ENCODE peak calls at places on chromosomes 11 and 22, in eight cellular contexts. S is GM23338, M is body of pancreas, O is tibial artery, F is transverse colon, R is chondrocyte, G is testis, B is HFFc6. L is an unnamed sample.

GRCh38 chr11:7143908-7144307 is 55.1 kb downstream of the RBMXL2 start:
- DNase-seq in F (no peak), G (no peak), O (no peak), B (peak; percentile 1), R (no peak), M (no peak), S (peak; percentile 57), L (no peak)

GRCh38 chr11:88354909-88355308 is 17.4 kb upstream of the CTSC start:
- DNase-seq in B (no peak), F (no peak), M (no peak), S (no peak), R (no peak), G (no peak), O (no peak), L (no peak)

GRCh38 chr11:82992219-82992618 is 79.5 kb downstream of the RAB30 start:
- DNase-seq in O (no peak), B (no peak), S (no peak), F (no peak), G (peak; percentile 59), R (no peak), M (no peak), L (no peak)

GRCh38 chr11:12420706-12421105 is 43.3 kb downstream of the PARVA start:
- DNase-seq in S (no peak), R (no peak), F (no peak), M (no peak), B (no peak), O (no peak), G (no peak), L (no peak)

GRCh38 chr22:48691431-48691851 is 1136.2 kb downstream of the BRD1 start:
- DNase-seq in M (no peak), B (no peak), O (no peak), F (no peak), G (no peak), S (no peak), R (no peak), L (no peak)

GRCh38 chr11:22884268-22884667 is 24.0 kb upstream of the CCDC179 start:
- DNase-seq in O (no peak), B (no peak), S (no peak), M (no peak), R (no peak), F (no peak), G (no peak), L (no peak)

GRCh38 chr11:10413268-10413667 is 41.8 kb upstream of the AMPD3 start:
- DNase-seq in R (no peak), S (no peak), B (peak; percentile 11), G (peak; percentile 58), M (no peak), F (peak; percentile 33), O (no peak), L (no peak)

GRCh38 chr22:41491379-41492100 is 22.6 kb downstream of the ACO2 start:
- DNase-seq in G (no peak), F (no peak), S (no peak), M (no peak), R (no peak), B (no peak), O (no peak), L (no peak)

GRCh38 chr11:66720899-66721470 is 8.0 kb downstream of the SPTBN2 start:
- DNase-seq in M (no peak), O (no peak), G (no peak), R (no peak), S (no peak), F (no peak), B (no peak), L (no peak)

GRCh38 chr11:119742263-119742861 is 13.4 kb upstream of the NECTIN1 start:
- DNase-seq in R (no peak), B (no peak), F (peak; percentile 36), S (peak; percentile 87), G (peak; percentile 44), O (no peak), M (no peak), L (no peak)

GRCh38 chr22:28075260-28075981 is 156.4 kb upstream of the PITPNB start:
- DNase-seq in M (peak; percentile 79), F (peak; percentile 8), R (no peak), G (peak; percentile 20), S (no peak), O (peak; percentile 63), B (peak; percentile 74), L (peak; percentile 18)

GRCh38 chr22:45202333-45203149 is 38.2 kb downstream of the KIAA0930 start:
- DNase-seq in G (peak; percentile 77), O (no peak), M (no peak), R (peak; percentile 90), S (no peak), B (no peak), F (no peak), L (no peak)

DNA sequence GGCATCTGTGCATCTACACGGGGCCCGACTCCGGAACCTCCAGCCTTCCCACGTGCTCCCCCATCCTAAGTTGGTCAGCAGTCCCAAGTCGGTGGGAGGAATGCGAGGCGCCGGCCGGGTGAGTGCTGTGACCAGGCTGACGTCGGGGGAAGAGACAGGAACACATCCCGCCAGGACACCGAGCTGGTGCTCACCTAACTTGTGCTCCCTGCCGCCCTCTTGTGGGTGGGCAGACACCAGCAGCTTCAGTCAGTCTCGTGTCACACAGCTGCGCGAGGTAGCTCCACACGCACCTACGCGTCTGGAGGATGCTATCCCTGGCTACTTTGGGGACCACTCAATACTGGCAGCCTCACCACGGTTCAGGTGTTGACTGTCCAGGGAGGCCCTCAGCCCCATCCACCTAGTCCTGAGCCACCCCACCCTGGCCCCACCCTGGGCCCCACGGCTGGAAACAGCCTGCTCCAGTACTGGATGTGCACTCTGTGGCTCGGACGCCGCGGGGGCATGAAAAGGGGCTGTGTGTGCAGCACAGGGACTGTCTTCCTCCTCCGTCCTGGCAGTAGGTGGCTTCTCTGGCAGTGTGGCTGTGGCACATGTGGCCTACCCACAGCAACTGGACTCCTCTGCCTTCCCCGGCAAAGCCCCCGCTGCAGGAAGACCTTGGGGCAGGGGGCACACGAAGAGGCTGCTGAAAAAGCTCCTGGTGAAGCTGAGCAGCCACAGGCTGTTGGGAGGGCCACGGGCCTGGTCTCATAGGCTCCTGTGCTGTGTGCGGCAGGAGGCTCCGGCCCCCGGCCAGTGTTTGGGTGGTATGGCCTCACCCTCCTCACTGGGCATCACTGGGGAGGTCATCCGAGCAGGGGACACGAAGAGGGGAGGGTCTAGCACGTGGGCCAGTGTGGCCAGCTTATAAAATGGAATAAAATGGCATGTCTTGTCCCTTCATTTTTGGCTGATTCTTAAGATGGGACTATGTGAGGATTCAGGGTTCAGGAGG is 11.2 kb upstream of the BID start:
- DNase-seq in O (peak; percentile 46), R (no peak), G (peak; percentile 71), M (peak; percentile 75), B (peak; percentile 20), F (peak; percentile 84), S (peak; percentile 95), L (peak; percentile 45)
- TF ChIP-seq CTCF in O (peak; percentile 36), R (peak; percentile 70), G (peak; percentile 9), M (no peak), B (peak; percentile 77), F (peak; percentile 56), S (peak; percentile 65), L (no peak)

GRCh38 chr22:32177221-32177765 is 18.2 kb upstream of the C22orf42 start:
- DNase-seq in O (no peak), F (no peak), R (no peak), S (peak; percentile 35), M (no peak), G (no peak), B (no peak), L (no peak)

GRCh38 chr22:32181043-32181442 is 21.9 kb upstream of the C22orf42 start:
- DNase-seq in G (no peak), O (no peak), B (no peak), M (no peak), S (no peak), R (no peak), F (no peak), L (no peak)

DNA sequence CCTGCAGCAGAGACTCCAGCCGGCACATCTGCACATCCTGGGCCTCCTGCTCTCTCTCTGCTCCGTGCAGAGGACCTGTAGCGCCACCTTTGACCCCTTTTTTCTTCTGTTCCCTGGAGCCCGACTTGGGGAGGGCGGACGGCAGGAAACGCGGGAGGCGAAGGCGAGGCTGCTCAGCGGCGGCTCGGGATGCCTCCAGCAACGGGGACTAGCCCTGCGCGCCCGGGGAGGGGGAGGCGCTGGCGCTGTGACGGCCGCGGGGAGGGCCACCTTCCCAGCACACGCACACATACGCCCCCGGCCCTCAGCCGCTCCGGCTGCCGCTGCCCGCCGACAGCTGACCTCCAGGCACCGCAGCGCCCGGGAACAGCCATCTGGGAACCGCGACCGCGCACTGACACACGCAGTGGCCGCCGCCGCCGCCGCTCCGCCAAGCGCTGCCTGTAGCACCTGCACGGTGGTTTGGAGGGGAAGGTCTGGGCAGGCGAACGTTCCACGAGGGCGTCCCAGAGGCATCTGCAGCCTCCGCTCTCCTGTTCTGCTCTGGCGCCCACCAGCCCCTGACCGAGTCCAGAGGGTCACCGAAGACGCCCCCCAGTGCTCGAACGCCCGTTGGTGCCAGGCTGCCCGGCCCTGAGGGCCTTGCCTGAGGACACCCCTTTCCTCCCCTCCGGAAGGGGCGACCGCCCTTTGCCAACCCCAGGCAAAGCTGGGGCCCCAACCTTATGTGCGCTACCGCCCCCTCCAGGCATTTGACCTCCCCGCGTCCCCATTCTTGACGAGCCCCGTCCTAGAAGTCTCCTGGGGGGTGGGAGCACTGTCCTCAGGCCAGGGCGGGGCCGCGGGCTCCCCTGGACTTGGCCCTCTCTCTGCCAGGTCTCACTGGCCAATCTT is 16.9 kb upstream of the C22orf42 start:
- DNase-seq in R (no peak), M (no peak), S (peak; percentile 76), G (no peak), O (no peak), F (no peak), B (no peak), L (no peak)
- TF ChIP-seq CTCF in R (no peak), M (no peak), S (peak; percentile 40), G (no peak), O (no peak), F (no peak), B (no peak), L (no peak)

GRCh38 chr22:21626073-21626734 is 3.6 kb downstream of the YDJC start:
- DNase-seq in B (no peak), G (no peak), O (no peak), F (no peak), R (no peak), S (no peak), M (no peak), L (no peak)

GRCh38 chr22:21623402-21623970 is 6.3 kb downstream of the YDJC start:
- DNase-seq in S (no peak), O (no peak), G (peak; percentile 47), R (no peak), F (no peak), B (no peak), M (no peak), L (no peak)

GRCh38 chr22:21622624-21623401 is 7.0 kb downstream of the YDJC start:
- DNase-seq in F (no peak), S (no peak), M (no peak), O (no peak), B (no peak), G (no peak), R (no peak), L (no peak)

GRCh38 chr22:21624880-21625791 is 4.7 kb downstream of the YDJC start:
- DNase-seq in M (no peak), S (no peak), B (no peak), G (no peak), R (no peak), O (no peak), F (no peak), L (no peak)

GRCh38 chr22:21624120-21624879 is 5.5 kb downstream of the YDJC start:
- DNase-seq in F (peak; percentile 23), S (peak; percentile 89), R (no peak), M (no peak), G (peak; percentile 49), O (no peak), B (no peak), L (peak; percentile 44)
- TF ChIP-seq CTCF in F (peak; percentile 10), S (peak; percentile 97), R (peak; percentile 76), M (no peak), G (no peak), O (no peak), B (peak; percentile 78), L (no peak)

GRCh38 chr11:75429902-75430691 is 2.9 kb downstream of the KLHL35 start:
- DNase-seq in M (peak; percentile 70), B (no peak), G (peak; percentile 80), R (no peak), S (peak; percentile 74), O (peak; percentile 41), F (peak; percentile 71), L (peak; percentile 62)
- TF ChIP-seq CTCF in M (no peak), B (no peak), G (no peak), R (peak; percentile 45), S (no peak), O (no peak), F (no peak), L (no peak)

L was measured in thyroid gland.